ENCODE peak calls at places on chromosomes 16 and 17, in ten cellular contexts. L is lower leg skin, V is ovary, T is transverse colon, B is tibial nerve, N is sigmoid colon, Y is erythroblast, H is H1, W is body of pancreas, X is A549. K is an unnamed sample.

GRCh38 chr16:80174416-80174815 is 366.4 kb upstream of the DYNLRB2 start:
- DNase-seq in L (no peak), V (no peak), T (no peak), B (no peak), N (no peak), Y (no peak), H (no peak), W (no peak), X (no peak), K (peak)

GRCh38 chr16:4376126-4376819 is 4.6 kb downstream of the VASN start:
- DNase-seq in L (peak), V (peak), T (peak), B (peak), N (peak), Y (no peak), H (no peak), W (peak), X (no peak), K (peak)

GRCh38 chr16:10039220-10040096 is 142.8 kb downstream of the GRIN2A start:
- DNase-seq in L (no peak), V (peak), T (no peak), B (no peak), N (no peak), Y (peak), H (peak), W (no peak), X (peak), K (no peak)

GRCh38 chr16:88527186-88527936 is 42.8 kb upstream of the ZC3H18 start:
- DNase-seq in L (no peak), V (peak), T (peak), B (peak), N (peak), Y (peak), H (peak), W (peak), X (peak), K (peak)

GRCh38 chr16:67847064-67847861 is at the start of gene CENPT:
- DNase-seq in L (no peak), V (no peak), T (peak), B (no peak), N (peak), Y (peak), H (peak), W (peak), X (no peak), K (peak)

GRCh38 chr16:80896778-80897177 is 92.4 kb upstream of the CDYL2 start:
- DNase-seq in L (peak), V (no peak), T (no peak), B (no peak), N (no peak), Y (no peak), H (peak), W (no peak), X (no peak), K (no peak)

GRCh38 chr16:12252616-12253015 is 276.1 kb downstream of the SNX29 start:
- DNase-seq in L (no peak), V (no peak), T (no peak), B (no peak), N (no peak), Y (no peak), H (no peak), W (no peak), X (no peak), K (no peak)

GRCh38 chr16:70747703-70748631 is 53.0 kb downstream of the VAC14 start:
- DNase-seq in L (no peak), V (no peak), T (no peak), B (no peak), N (no peak), Y (peak), H (no peak), W (no peak), X (no peak), K (peak)

GRCh38 chr17:65081439-65081838 is 24.9 kb upstream of the GNA13 start:
- DNase-seq in L (no peak), V (no peak), T (no peak), B (no peak), N (no peak), Y (no peak), H (no peak), W (no peak), X (no peak), K (no peak)

GRCh38 chr16:3458852-3459361 is 15.4 kb downstream of the NAA60 start:
- DNase-seq in L (no peak), V (no peak), T (peak), B (no peak), N (no peak), Y (peak), H (no peak), W (peak), X (peak), K (no peak)

GRCh38 chr16:79077391-79077790 is 523.1 kb downstream of the MAF start:
- DNase-seq in L (no peak), V (no peak), T (no peak), B (no peak), N (no peak), Y (no peak), H (no peak), W (no peak), X (no peak), K (no peak)

GRCh38 chr16:27174798-27175197 is 28.5 kb upstream of the KDM8 start:
- DNase-seq in L (no peak), V (no peak), T (no peak), B (no peak), N (no peak), Y (no peak), H (no peak), W (no peak), X (peak), K (no peak)

GRCh38 chr16:86609115-86609514 is 30.8 kb downstream of the FOXL1 start:
- DNase-seq in L (no peak), V (no peak), T (no peak), B (no peak), N (no peak), Y (no peak), H (no peak), W (no peak), X (no peak), K (peak)

GRCh38 chr17:44581868-44582267 is 24.6 kb downstream of the FZD2 start:
- DNase-seq in L (no peak), V (no peak), T (no peak), B (no peak), N (no peak), Y (peak), H (no peak), W (no peak), X (peak), K (no peak)

GRCh38 chr16:4539716-4540284 is 1.2 kb upstream of the CDIP1 start:
- DNase-seq in L (no peak), V (no peak), T (no peak), B (no peak), N (no peak), Y (no peak), H (no peak), W (no peak), X (no peak), K (no peak)

GRCh38 chr16:23508589-23509440 is 1.5 kb downstream of the GGA2 start:
- DNase-seq in L (no peak), V (no peak), T (peak), B (no peak), N (no peak), Y (peak), H (peak), W (peak), X (no peak), K (no peak)

GRCh38 chr17:73744411-73744810 is 100.2 kb upstream of the SDK2 start:
- DNase-seq in L (no peak), V (no peak), T (no peak), B (no peak), N (no peak), Y (no peak), H (no peak), W (no peak), X (no peak), K (no peak)

DNA sequence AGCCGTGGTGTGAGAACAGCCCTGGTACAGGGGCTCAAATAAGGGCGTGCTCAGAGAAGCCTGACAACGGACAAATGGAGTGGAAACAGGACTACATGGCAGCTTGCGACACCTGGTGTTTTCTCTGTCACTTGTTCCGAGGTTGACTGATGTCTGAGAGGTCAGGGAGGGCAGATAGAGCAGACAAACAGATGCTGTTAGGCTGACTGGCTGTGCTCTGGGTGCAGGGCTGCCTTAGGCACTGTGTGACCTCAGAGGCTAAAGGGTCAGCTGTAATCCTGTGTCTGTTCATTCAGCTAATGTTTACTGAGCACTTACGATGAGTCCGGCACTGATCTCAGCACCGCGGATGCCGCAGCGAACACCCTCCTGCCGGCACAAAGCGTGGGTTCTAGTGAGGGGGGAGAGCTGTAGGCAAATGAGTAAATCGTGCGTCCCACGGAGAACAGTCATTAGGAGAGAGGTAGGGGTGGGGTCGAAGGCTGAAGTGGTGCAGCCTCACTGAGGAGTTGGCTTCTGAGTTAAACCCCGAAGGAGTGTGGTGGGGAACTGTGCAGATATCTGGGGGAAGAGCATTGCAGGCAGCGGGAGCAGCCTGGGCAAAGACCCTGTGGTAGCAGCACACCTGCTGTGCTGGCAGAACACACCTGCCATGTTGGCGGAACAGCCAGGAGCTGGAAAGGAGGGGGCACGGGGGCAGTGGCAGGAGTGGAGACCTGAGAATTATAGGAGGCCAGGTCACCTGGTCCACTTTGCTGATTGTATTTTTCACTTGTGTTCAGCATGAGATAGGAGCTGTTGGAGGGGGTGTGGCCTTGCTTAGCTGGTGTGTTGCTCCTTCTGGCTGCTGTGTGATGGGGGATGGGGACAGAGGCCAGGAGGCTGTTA is 35.0 kb downstream of the GPT2 start:
- DNase-seq in L (no peak), V (no peak), T (peak), B (no peak), N (no peak), Y (no peak), H (no peak), W (peak), X (no peak), K (no peak)
- TF ChIP-seq POLR2A in L (no peak), V (no peak), T (no peak), B (no peak), N (no peak), Y (no peak), H (no peak), W (peak), X (no peak), K (no peak)

GRCh38 chr17:1492249-1493206 is at the start of gene MYO1C:
- DNase-seq in L (no peak), V (no peak), T (no peak), B (no peak), N (peak), Y (no peak), H (peak), W (no peak), X (no peak), K (no peak)
- TF ChIP-seq POLR2A in L (no peak), V (no peak), T (no peak), B (no peak), N (no peak), Y (no peak), H (no peak), W (no peak), X (no peak), K (no peak)

GRCh38 chr17:49763735-49764558 is at the start of gene FAM117A:
- DNase-seq in L (peak), V (peak), T (peak), B (peak), N (peak), Y (peak), H (peak), W (peak), X (peak), K (peak)
- TF ChIP-seq POLR2A in L (no peak), V (peak), T (peak), B (peak), N (peak), Y (peak), H (peak), W (peak), X (peak), K (peak)

DNA sequence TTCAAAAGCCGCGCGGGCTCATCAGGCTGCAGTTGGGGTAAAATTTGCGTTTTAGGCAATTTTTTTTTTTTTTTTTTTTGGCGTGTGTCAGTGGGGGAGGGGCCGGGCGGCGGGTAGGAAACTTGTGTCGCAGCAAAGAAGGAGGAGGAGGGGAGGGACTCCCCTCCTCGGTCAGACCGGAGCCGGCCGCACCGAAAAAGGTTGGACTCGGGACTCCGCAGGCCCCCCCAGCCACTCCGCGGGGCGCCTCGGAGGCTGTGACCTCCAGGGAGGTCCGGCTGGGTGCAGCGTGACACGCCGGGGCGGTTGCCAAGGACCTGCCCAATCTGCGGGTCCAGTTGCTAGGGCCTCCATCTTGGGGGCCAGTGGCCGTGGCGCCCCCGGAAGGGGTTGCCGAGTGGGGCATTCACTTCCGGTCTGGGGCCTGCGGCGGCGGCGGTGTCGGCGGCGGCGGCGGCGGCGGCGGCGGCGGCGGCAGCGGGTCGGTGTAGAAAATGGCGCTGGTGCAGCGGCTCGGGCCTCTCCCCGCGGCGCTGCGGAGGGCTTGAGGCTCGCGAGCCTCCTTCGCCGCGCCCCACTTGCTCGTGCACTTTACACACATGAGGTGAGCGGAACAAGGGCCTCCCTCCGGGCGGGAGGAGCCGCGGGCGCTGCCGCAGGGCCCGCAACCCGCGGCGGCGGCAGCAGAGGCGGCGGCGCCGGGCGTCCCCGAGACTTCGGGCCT is at the start of gene TNRC6A:
- DNase-seq in L (peak), V (peak), T (peak), B (peak), N (peak), Y (peak), H (peak), W (peak), X (peak), K (peak)
- TF ChIP-seq POLR2A in L (no peak), V (peak), T (peak), B (peak), N (peak), Y (peak), H (peak), W (peak), X (peak), K (peak)

DNA sequence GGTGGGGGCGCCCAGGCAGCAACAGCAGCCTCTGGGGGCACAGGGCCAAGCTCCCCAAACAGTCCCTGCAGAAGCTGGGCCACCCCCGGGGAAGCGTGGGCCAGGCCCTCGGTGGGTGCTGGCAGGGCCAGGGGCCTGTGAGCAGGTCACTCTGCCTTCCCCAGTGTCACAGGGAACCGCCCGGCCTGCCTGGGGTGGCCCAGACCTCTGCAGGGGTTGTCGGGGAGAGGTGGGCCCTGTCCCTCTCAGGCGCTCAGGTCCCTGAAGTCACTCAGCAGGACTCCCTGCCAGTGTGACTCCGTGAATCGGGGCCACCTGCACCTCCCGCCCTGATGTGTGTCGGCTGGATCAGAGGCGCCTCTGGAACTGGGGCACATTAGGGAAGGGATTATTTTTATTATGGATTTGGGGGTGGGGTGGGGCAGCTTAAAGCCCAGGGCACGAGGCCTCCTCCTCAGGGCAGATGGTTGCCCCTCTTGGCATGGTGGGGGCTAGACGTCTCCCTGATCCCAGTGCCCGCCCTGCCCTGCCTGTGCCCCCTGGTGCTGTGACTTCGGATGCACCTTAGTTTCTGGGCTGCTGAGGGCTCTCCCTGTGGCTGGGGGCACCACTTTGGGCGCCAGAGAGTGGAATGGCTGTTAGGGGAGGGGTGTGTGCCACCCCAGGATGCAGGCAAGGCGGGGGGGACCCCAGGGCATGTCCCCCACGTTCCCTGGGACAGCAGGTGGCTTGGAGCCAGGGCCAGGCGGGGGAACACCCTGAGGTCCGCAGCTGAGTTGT is 1.2 kb upstream of the GNG13 start:
- DNase-seq in L (no peak), V (no peak), T (no peak), B (no peak), N (no peak), Y (no peak), H (no peak), W (no peak), X (no peak), K (no peak)
- TF ChIP-seq POLR2A in L (no peak), V (no peak), T (no peak), B (no peak), N (no peak), Y (peak), H (no peak), W (no peak), X (no peak), K (no peak)

GRCh38 chr17:1181769-1182137 is 2.0 kb upstream of the ABR start:
- DNase-seq in L (no peak), V (no peak), T (no peak), B (no peak), N (no peak), Y (no peak), H (no peak), W (no peak), X (no peak), K (no peak)

GRCh38 chr17:1180958-1181768 is 1.4 kb upstream of the ABR start:
- DNase-seq in L (no peak), V (peak), T (no peak), B (no peak), N (no peak), Y (no peak), H (peak), W (no peak), X (no peak), K (no peak)

GRCh38 chr17:1180434-1180742 is 607 bp upstream of the ABR start:
- DNase-seq in L (no peak), V (no peak), T (no peak), B (no peak), N (no peak), Y (no peak), H (no peak), W (no peak), X (no peak), K (no peak)

GRCh38 chr17:1179112-1179634 is 608 bp downstream of the ABR start:
- DNase-seq in L (no peak), V (peak), T (no peak), B (no peak), N (no peak), Y (no peak), H (no peak), W (no peak), X (no peak), K (no peak)

GRCh38 chr17:1179635-1180433 is at the start of gene ABR:
- DNase-seq in L (no peak), V (peak), T (peak), B (no peak), N (peak), Y (peak), H (peak), W (peak), X (peak), K (peak)
- TF ChIP-seq POLR2A in L (no peak), V (peak), T (peak), B (peak), N (no peak), Y (no peak), H (no peak), W (no peak), X (no peak), K (peak)

DNA sequence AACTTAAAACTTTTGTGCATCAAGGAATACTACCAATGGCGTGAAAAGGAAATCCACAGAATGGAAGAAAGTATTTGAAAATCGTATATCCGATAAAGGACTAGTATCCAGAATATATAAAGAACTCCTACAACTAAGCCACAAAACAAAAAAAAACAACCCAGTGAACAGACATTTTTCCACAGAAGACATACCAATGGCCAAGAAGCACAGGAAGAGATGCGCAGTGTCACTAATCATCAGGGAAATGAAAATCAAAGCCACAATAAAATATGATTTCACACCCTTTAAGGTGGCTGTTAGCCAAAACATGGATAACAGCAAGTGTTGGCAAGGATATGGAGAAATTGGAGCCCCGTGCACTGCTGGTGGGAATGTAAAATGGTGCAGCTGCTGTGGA is 203.3 kb downstream of the SEC14L1 start:
- DNase-seq in L (no peak), V (no peak), T (no peak), B (no peak), N (no peak), Y (no peak), H (no peak), W (no peak), X (no peak), K (no peak)
- TF ChIP-seq POLR2A in L (no peak), V (no peak), T (no peak), B (no peak), N (no peak), Y (no peak), H (no peak), W (no peak), X (no peak), K (no peak)

DNA sequence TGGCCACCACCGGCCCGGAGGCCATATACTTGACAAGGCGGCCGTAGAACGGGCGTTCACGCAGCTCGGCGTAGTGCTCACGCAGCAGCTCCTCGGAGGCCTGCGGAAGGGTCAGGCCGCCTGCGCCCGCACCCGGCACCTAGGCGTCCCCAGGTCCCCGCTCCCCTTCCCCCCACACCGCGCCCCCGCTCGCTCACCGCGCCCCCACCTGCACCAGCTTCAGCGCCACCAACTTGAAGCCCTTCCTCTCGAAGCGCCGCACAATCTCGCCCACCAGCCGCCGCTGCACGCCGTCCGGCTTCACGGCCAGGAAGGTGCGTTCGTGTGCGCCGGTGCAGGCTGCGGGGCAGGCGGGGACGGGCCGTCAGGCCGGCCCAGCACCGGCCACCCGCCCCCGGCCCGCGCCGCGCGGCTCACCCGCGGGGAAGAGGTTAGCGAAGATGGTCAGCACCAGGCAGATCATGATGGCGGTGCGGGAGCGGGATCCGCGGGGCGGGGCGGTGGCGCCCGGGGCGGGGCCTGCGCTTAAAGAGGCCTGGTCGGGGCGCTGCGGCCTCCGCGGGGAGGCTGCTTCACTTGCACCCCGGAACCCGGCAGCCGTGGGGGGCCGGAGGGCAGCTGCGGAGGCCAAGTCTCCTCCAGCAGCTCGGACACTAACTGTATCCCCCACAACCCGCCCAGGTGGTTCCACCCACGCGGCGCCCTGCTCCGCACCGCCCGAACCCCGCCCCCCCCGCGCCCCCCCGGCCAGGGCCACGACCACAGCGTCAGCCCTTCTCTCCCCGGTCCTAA is at the start of gene NME3:
- DNase-seq in L (peak), V (peak), T (peak), B (peak), N (peak), Y (peak), H (peak), W (peak), X (peak), K (no peak)
- TF ChIP-seq POLR2A in L (no peak), V (no peak), T (no peak), B (no peak), N (no peak), Y (no peak), H (no peak), W (no peak), X (peak), K (no peak)

GRCh38 chr17:76275382-76276068 is 10.4 kb downstream of the UBALD2 start:
- DNase-seq in L (no peak), V (no peak), T (no peak), B (no peak), N (no peak), Y (no peak), H (no peak), W (no peak), X (no peak), K (no peak)
- TF ChIP-seq POLR2A in L (no peak), V (no peak), T (no peak), B (no peak), N (no peak), Y (no peak), H (no peak), W (no peak), X (no peak), K (no peak)

K was measured in H54.